ENCODE peak calls at places on chromosomes 7 and 10, in seven cellular contexts. S is ovary, C is tibial nerve, R is Peyer's patch, A is erythroblast, W is H54, B is GM12891. Q is an unnamed sample.

GRCh38 chr7:134605978-134606923 is 40.4 kb upstream of the BPGM start:
- DNase-seq in W (peak; percentile 15), R (peak; percentile 51), B (peak; percentile 21), C (peak; percentile 47), A (peak; percentile 71), S (peak; percentile 66), Q (peak; percentile 31)

GRCh38 chr10:124917168-124917938 is 24.6 kb upstream of the ZRANB1 start:
- DNase-seq in A (peak; percentile 77), S (peak; percentile 71), W (no peak), R (peak; percentile 28), B (peak; percentile 30), C (no peak), Q (peak; percentile 39)

GRCh38 chr7:107007004-107007891 is 37.3 kb upstream of the PRKAR2B start:
- DNase-seq in W (no peak), B (no peak), C (no peak), R (no peak), A (peak; percentile 98), S (no peak), Q (no peak)

GRCh38 chr10:971150-971542 is 17.1 kb upstream of the GTPBP4 start:
- DNase-seq in S (no peak), C (no peak), W (no peak), R (no peak), B (no peak), A (no peak), Q (no peak)

GRCh38 chr7:6385110-6385792 is 62.5 kb downstream of the DAGLB start:
- DNase-seq in C (no peak), A (no peak), B (no peak), W (peak; percentile 87), R (no peak), S (no peak), Q (peak; percentile 91)

GRCh38 chr10:129932996-129933395 is 31.1 kb downstream of the EBF3 start:
- DNase-seq in B (no peak), S (peak; percentile 13), C (no peak), W (no peak), R (no peak), A (no peak), Q (no peak)

GRCh38 chr10:58952747-58953466 is 223.5 kb upstream of the PHYHIPL start:
- DNase-seq in R (no peak), A (peak; percentile 3), S (no peak), W (no peak), B (no peak), C (peak; percentile 61), Q (peak; percentile 53)

GRCh38 chr7:38195804-38196595 is 18.0 kb downstream of the STARD3NL start:
- DNase-seq in S (no peak), R (no peak), A (no peak), B (no peak), W (no peak), C (no peak), Q (no peak)

GRCh38 chr10:95391570-95392249 is 100.9 kb upstream of the PDLIM1 start:
- DNase-seq in S (no peak), R (no peak), B (no peak), W (no peak), A (peak; percentile 19), C (no peak), Q (no peak)

GRCh38 chr7:81857385-81857784 is 87.5 kb upstream of the HGF start:
- DNase-seq in S (no peak), C (no peak), B (no peak), W (no peak), R (no peak), A (no peak), Q (no peak)

GRCh38 chr7:87001214-87001613 is 58.2 kb downstream of the ELAPOR2 start:
- DNase-seq in W (no peak), R (no peak), S (no peak), A (no peak), C (no peak), B (no peak), Q (no peak)

GRCh38 chr10:69742928-69743602 is 58.6 kb upstream of the COL13A1 start:
- DNase-seq in R (no peak), C (no peak), B (no peak), A (peak; percentile 8), W (peak; percentile 47), S (peak; percentile 67), Q (no peak)

GRCh38 chr10:1492641-1493040 is 244.7 kb downstream of the ADARB2 start:
- DNase-seq in W (no peak), R (no peak), A (no peak), B (no peak), S (no peak), C (no peak), Q (no peak)

GRCh38 chr10:9018161-9018843 is 963.8 kb downstream of the GATA3 start:
- DNase-seq in R (no peak), B (no peak), W (no peak), A (no peak), C (no peak), S (no peak), Q (no peak)

GRCh38 chr10:8544057-8544380 is 489.5 kb downstream of the GATA3 start:
- DNase-seq in W (no peak), A (no peak), S (no peak), R (no peak), C (no peak), B (no peak), Q (no peak)

GRCh38 chr7:93920496-93921189 is 892 bp upstream of the GNG11 start:
- DNase-seq in A (no peak), B (no peak), S (no peak), R (no peak), W (no peak), C (no peak), Q (no peak)

GRCh38 chr7:30910369-30911073 is 1.1 kb upstream of the AQP1 start:
- DNase-seq in A (peak; percentile 52), B (no peak), S (no peak), C (no peak), R (no peak), W (no peak), Q (no peak)

GRCh38 chr7:30912021-30912420 is 368 bp downstream of the AQP1 start:
- DNase-seq in A (no peak), R (no peak), W (no peak), S (no peak), B (no peak), C (no peak), Q (no peak)

GRCh38 chr7:30912454-30912985 is 867 bp downstream of the AQP1 start:
- DNase-seq in B (no peak), A (no peak), S (no peak), W (no peak), R (no peak), C (no peak), Q (no peak)

GRCh38 chr7:30911133-30911532 is 520 bp upstream of the AQP1 start:
- DNase-seq in B (no peak), W (no peak), R (no peak), S (no peak), A (no peak), C (no peak), Q (no peak)

GRCh38 chr7:30911561-30911969 is at the start of gene AQP1:
- DNase-seq in B (no peak), A (peak; percentile 64), R (no peak), W (no peak), S (peak; percentile 76), C (peak; percentile 61), Q (no peak)
- TF ChIP-seq POLR2A in B (no peak), A (peak; percentile 38), R (peak; percentile 50), W (no peak), S (no peak), C (no peak), Q (no peak)

DNA sequence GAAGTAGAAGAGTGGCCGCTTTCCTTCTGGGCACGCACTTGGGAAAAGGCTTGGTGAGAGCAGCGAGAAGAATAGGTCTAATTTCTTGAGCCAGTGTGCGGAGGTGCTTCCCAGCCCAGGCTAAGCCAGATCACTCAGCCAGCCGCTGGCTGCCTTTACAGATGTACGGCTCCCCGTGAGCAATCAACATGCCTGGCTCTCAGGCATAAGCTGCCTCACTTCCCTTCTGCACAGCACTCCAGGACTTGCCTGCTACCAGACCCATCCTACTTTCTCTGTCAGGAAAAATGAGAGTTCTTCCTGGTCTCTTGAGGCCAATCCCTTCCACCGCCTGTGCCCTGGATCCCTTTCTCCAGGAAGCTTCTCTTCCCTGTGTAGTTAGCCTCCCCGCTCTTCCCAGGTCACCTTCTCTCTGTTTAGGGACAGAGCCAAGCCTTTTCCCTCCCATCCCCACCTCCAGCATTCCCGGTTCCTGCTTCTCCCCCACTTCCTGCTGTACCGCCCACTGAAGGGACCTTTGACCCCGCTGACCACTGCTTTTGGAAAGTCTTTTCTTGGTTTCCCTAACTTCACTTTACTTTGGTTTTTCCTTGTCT is 1.1 kb upstream of the ACTR3C start:
- DNase-seq in B (no peak), C (no peak), S (no peak), A (no peak), W (no peak), R (no peak), Q (peak; percentile 27)
- TF ChIP-seq POLR2A in B (no peak), C (no peak), S (no peak), A (no peak), W (no peak), R (no peak), Q (no peak)

DNA sequence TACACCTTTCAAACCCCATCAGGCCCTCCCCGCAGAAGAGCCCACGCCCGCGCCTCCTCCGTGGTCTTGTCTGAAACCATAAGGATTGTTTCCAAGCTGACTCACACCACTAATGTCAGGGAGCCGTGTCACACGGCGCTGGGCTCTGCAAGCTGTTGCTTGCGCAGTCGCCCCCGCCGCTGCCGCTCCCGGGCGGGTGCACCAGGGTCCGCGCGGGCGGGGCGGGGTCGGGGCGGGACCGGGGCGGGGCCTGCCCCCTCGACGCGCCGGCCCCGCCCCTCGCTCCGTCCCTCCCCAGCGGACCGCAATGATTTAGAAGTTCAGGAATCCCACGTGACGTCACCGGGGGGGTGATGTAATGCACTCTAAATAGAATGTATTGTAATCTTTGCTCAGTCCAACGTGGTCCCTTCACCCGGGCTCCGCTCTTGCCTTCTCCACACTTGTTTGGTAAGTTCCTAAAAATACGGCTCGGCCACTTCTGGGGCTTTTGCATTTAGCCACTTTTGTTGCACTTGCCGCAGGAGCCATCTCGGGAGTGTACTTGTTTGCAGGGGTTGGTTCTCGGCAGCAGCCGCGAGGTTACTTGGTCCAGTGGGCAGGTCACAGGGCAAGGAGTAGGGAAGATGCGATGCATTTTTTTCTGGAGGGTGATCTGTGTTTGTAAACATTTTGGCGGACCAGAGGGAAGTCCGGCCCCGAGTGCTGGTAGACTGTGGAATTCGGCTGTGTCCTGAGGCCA is 3.2 kb upstream of the CREB5 start:
- DNase-seq in W (peak; percentile 95), C (peak; percentile 96), R (peak; percentile 78), A (peak; percentile 64), S (peak; percentile 89), B (peak; percentile 31), Q (peak; percentile 78)
- TF ChIP-seq POLR2A in W (no peak), C (peak; percentile 86), R (peak; percentile 18), A (no peak), S (peak; percentile 68), B (peak; percentile 31), Q (no peak)

GRCh38 chr10:14066106-14066505 is 264.6 kb downstream of the FRMD4A start:
- DNase-seq in C (no peak), R (no peak), A (no peak), B (no peak), S (no peak), W (no peak), Q (no peak)

GRCh38 chr10:14074062-14074884 is 256.5 kb downstream of the FRMD4A start:
- DNase-seq in S (peak; percentile 83), B (no peak), C (peak; percentile 89), R (peak; percentile 26), A (no peak), W (peak; percentile 75), Q (peak; percentile 27)

GRCh38 chr10:14072541-14072940 is 258.2 kb downstream of the FRMD4A start:
- DNase-seq in W (no peak), B (no peak), R (no peak), A (no peak), S (no peak), C (no peak), Q (no peak)

GRCh38 chr10:14068851-14069250 is 261.9 kb downstream of the FRMD4A start:
- DNase-seq in C (no peak), B (no peak), S (no peak), A (no peak), W (no peak), R (no peak), Q (no peak)

GRCh38 chr10:14071956-14072355 is 258.8 kb downstream of the FRMD4A start:
- DNase-seq in S (no peak), A (no peak), B (no peak), W (no peak), R (no peak), C (no peak), Q (no peak)
- TF ChIP-seq POLR2A in S (no peak), A (no peak), B (no peak), W (no peak), R (no peak), C (no peak), Q (no peak)

Q was measured in HepG2.